ENCODE peak calls at places on chromosomes 5 and 9, in four cellular contexts. T is astrocyte, O is PC-3, Z is GM23338. E is an unnamed sample.

GRCh38 chr5:61449756-61450155 is 117.7 kb downstream of the ZSWIM6 start:
- DNase-seq in Z (no peak), O (peak; percentile 24), T (no peak), E (no peak)

GRCh38 chr9:35882996-35883395 is 12.8 kb upstream of the OR13J1 start:
- DNase-seq in O (no peak), T (peak; percentile 13), Z (no peak), E (no peak)

GRCh38 chr9:125462766-125463384 is 201.2 kb downstream of the GAPVD1 start:
- DNase-seq in O (no peak), Z (no peak), T (peak; percentile 92), E (no peak)

GRCh38 chr9:106897681-106898080 is 34.7 kb downstream of the ZNF462 start:
- DNase-seq in O (no peak), T (no peak), Z (no peak), E (no peak)

GRCh38 chr5:165881259-165881658 is 2375.8 kb downstream of the MAT2B start:
- DNase-seq in Z (peak; percentile 62), T (no peak), O (peak; percentile 2), E (no peak)

GRCh38 chr5:81140942-81141341 is 92.2 kb upstream of the CKMT2 start:
- DNase-seq in T (peak; percentile 70), O (no peak), Z (no peak), E (no peak)

GRCh38 chr5:73615085-73615484 is 10.9 kb upstream of the ARHGEF28 start:
- DNase-seq in Z (no peak), O (peak; percentile 92), T (no peak), E (no peak)

GRCh38 chr5:1033178-1033577 is 24.6 kb downstream of the NKD2 start:
- DNase-seq in Z (no peak), O (no peak), T (no peak), E (no peak)

GRCh38 chr9:116572095-116572748 is 114.9 kb upstream of the TRIM32 start:
- DNase-seq in T (peak; percentile 46), O (peak; percentile 59), Z (peak; percentile 88), E (peak; percentile 83)

GRCh38 chr5:141664733-141665461 is 13.7 kb upstream of the FCHSD1 start:
- DNase-seq in O (peak; percentile 73), T (peak; percentile 21), Z (peak; percentile 89), E (peak; percentile 76)

GRCh38 chr5:128197911-128198522 is 114.5 kb downstream of the SLC12A2 start:
- DNase-seq in O (no peak), T (no peak), Z (no peak), E (no peak)

DNA sequence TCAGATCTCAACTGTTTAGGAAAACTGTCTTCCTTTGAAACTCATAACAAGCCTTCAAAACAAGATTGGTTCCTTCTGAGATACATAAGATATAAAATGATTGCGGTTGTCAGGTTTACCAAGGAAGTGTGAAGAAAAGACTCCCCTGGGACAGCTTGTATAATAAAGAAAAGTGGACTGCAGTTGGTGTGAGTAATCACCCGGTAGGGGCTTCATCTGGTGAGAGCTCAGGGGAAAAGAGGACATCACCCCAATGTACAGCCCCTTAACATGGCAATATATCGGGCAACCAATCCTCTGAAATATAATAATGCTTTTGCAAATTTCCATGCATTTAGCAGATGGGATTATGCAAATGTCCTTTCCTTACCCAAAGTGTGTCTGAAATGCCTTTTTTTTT is 216.5 kb upstream of the KLF9 start:
- DNase-seq in O (no peak), Z (no peak), T (no peak), E (no peak)
- H3K4me2 ChIP-seq in O (no peak overlapping the region), Z (no peak overlapping the region), T (no peak overlapping the region), E (no peak overlapping the region)

DNA sequence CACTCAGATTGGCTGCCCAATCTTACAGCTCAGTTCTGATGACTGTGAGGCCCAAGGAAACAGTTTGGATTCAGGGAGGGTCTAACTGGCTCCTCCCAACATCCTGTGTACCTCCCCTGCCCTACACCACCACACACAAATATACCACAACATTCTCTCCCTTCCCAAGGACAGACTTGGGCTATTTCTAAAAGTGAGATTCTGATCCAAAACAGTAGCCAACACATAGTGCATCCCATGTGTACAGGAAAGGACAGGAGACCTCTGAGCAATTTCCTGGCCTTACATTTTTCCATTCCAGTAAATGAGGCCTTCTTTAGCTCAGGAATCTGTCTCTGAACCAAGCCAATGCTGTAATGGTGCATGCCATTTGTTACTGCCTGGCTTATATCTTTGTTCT is 20.8 kb downstream of the ZNF366 start:
- DNase-seq in Z (no peak), T (peak; percentile 77), O (no peak), E (no peak)
- H2AFZ ChIP-seq in Z (peak overlapping the region; percentile 89), T (no peak overlapping the region), O (no peak overlapping the region), E (peak overlapping the region; percentile 60)

DNA sequence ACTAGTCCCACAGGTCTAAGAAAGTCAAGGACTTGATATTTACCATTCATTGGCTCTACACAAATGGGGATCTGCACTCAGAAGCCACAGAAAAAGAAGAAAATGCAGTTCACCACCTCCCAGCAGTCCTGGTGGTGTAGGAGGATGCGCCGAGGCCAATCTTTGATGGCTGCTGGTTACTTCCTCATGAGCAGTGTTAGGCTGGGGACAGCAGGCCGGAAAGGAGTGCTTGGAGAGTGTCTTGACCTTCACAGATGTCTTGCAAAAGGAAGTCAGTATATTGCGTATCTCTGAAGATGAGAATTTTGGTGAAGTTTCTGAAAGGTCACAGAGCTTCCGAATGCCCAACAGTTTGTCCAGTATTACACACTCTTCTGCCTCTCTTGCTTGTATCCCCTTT is 597.0 kb downstream of the EBF1 start:
- DNase-seq in O (no peak), T (no peak), Z (no peak), E (no peak)
- H3K4me2 ChIP-seq in O (no peak overlapping the region), T (no peak overlapping the region), Z (no peak overlapping the region), E (no peak overlapping the region)

GRCh38 chr9:18075253-18075977 is 398.5 kb upstream of the ADAMTSL1 start:
- DNase-seq in T (no peak), O (no peak), Z (no peak), E (no peak)

GRCh38 chr9:18072967-18073366 is 401.0 kb upstream of the ADAMTSL1 start:
- DNase-seq in O (no peak), T (no peak), Z (no peak), E (no peak)

GRCh38 chr9:18067553-18068120 is 406.3 kb upstream of the ADAMTSL1 start:
- DNase-seq in T (no peak), Z (no peak), O (no peak), E (no peak)

DNA sequence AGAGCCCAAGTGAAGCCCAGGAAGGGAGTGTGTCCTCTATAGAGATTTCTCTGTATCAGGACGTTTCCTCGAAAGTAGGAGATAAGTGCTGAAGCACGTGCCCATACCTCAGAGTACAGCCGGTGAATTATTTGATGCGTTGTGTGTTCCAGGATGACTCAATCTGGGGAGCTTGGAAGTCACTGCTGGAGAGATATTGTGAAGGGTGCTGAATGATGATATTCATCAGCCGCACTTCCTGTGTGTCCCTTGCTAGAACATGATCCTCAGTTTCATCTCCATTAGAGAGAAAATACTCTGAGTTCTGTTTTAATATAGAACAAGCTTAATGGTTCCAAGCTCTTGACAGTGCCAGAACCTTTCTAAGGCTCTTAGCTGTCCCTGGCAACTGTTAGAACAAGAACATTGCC is 402.3 kb upstream of the ADAMTSL1 start:
- DNase-seq in T (peak; percentile 12), O (peak; percentile 21), Z (no peak), E (no peak)
- H2AFZ ChIP-seq in T (no peak overlapping the region), O (no peak overlapping the region), Z (no peak overlapping the region), E (no peak overlapping the region)

DNA sequence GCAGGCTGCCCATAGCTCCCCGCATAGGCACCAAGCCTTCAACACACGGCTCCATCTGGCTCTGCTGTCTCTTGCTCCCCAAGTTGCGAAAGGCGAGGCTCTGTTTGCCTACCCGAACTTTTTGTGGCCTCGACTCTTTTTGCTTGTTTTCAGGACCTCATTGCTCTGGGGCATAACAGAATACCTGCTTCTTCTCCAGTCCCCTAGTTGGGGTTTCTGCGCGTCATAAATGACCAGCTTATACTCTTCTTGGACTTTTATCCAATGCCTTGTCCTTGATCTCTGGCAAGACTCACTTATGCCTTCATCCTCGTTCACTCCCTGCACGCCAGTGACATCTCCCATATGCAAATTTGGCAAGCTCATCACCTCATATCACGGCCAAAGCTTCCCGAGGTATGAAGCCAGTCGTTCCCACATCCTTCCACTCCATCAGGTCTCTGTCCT is 238.8 kb upstream of the ADAMTS16 start:
- DNase-seq in Z (no peak), O (no peak), T (no peak), E (no peak)
- H3K4me2 ChIP-seq in Z (no peak overlapping the region), O (no peak overlapping the region), T (no peak overlapping the region), E (no peak overlapping the region)

GRCh38 chr5:175773534-175774070 is 97.8 kb upstream of the CPLX2 start:
- DNase-seq in Z (no peak), T (no peak), O (no peak), E (no peak)

GRCh38 chr5:175775416-175775815 is 96.0 kb upstream of the CPLX2 start:
- DNase-seq in T (no peak), O (no peak), Z (no peak), E (no peak)

GRCh38 chr5:175784230-175784629 is 87.1 kb upstream of the CPLX2 start:
- DNase-seq in T (no peak), O (no peak), Z (no peak), E (no peak)

DNA sequence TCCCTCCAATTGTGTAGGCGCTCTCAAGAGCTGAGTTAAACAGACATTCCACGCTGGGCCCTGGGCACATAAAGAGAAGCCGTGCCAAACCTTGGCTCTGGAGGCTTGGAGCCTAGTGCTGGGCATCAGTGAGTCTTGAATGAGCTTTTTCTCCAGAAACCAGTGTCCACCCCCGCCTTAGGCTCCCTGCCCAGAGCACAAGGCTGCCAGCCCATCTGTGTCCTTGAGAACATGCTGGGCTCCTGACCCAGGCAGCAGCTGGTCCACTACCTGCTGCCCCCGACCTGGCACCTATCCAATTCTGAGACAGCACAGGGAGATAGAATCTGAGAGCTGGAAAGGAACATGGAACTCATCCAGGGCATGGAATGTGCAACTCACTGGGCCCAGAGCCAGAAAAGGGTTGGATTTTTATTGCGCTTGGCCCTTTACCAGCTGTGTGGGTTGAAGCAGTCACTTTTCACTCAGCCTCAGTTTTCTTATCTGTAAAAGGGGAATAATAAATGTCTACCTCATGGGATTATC is 92.4 kb upstream of the CPLX2 start:
- DNase-seq in T (peak; percentile 4), Z (peak; percentile 16), O (peak; percentile 83), E (no peak)
- H2AFZ ChIP-seq in T (no peak overlapping the region), Z (no peak overlapping the region), O (no peak overlapping the region), E (no peak overlapping the region)

GRCh38 chr5:52469420-52469819 is 318.3 kb upstream of the ITGA1 start:
- DNase-seq in T (no peak), Z (no peak), O (no peak), E (no peak)
- H3K4me2 ChIP-seq in T (no peak overlapping the region), Z (no peak overlapping the region), O (no peak overlapping the region), E (no peak overlapping the region)

E was measured in K562.